ENCODE peak calls at places on chromosomes 13 and 19, in six cellular contexts. J is HCT116, P is GM23338, C is HL-60, U is GM12878, G is SK-N-SH. I is an unnamed sample.

GRCh38 chr19:15283141-15283885 is 49.0 kb downstream of the BRD4 start:
- DNase-seq in P (no peak), U (no peak), G (no peak), C (no peak), J (no peak), I (no peak)

GRCh38 chr13:51646041-51646670 is 61.9 kb downstream of the WDFY2 start:
- DNase-seq in P (peak), C (no peak), U (no peak), G (no peak), J (no peak), I (no peak)

GRCh38 chr19:14555918-14556661 is 15.8 kb downstream of the NDUFB7 start:
- DNase-seq in G (no peak), J (no peak), P (no peak), U (no peak), C (no peak), I (no peak)

GRCh38 chr13:80945328-80945727 is 604.4 kb upstream of the SPRY2 start:
- DNase-seq in J (no peak), C (no peak), P (peak), U (no peak), G (peak), I (no peak)

GRCh38 chr13:49220856-49221614 is 897 bp downstream of the MLNR start:
- DNase-seq in G (peak), P (peak), C (no peak), U (no peak), J (no peak), I (no peak)

GRCh38 chr13:75432811-75433244 is 49.1 kb downstream of the TBC1D4 start:
- DNase-seq in G (no peak), C (no peak), P (no peak), J (no peak), U (no peak), I (no peak)

GRCh38 chr19:15091918-15092753 is 10.1 kb downstream of the OR1I1 start:
- DNase-seq in U (no peak), G (peak), J (peak), P (peak), C (peak), I (no peak)

GRCh38 chr13:43146400-43146799 is 123.0 kb downstream of the DNAJC15 start:
- DNase-seq in U (no peak), C (no peak), G (no peak), P (no peak), J (no peak), I (no peak)

GRCh38 chr19:12985049-12985776 is 10.1 kb upstream of the NFIX start:
- DNase-seq in U (no peak), J (peak), G (no peak), P (no peak), C (no peak), I (no peak)

GRCh38 chr13:45826741-45827140 is 24.8 kb downstream of the SIAH3 start:
- DNase-seq in J (no peak), U (peak), G (no peak), C (peak), P (no peak), I (no peak)

GRCh38 chr19:44607049-44607448 is 6.3 kb upstream of the IGSF23 start:
- DNase-seq in U (no peak), G (no peak), C (no peak), J (no peak), P (no peak), I (no peak)

GRCh38 chr19:4174895-4175668 is 7.3 kb downstream of the SIRT6 start:
- DNase-seq in G (no peak), U (no peak), C (no peak), P (no peak), J (no peak), I (no peak)

GRCh38 chr19:34269968-34270621 is 15.7 kb downstream of the GARRE1 start:
- DNase-seq in G (no peak), J (no peak), U (peak), P (peak), C (peak), I (no peak)

GRCh38 chr13:52925775-52926285 is 77.4 kb upstream of the PCDH8 start:
- DNase-seq in J (no peak), G (no peak), U (no peak), P (no peak), C (no peak), I (no peak)

GRCh38 chr19:55563261-55563690 is 17.4 kb downstream of the ZNF579 start:
- DNase-seq in G (peak), P (no peak), U (no peak), C (no peak), J (no peak), I (no peak)

GRCh38 chr19:32258167-32258566 is 87.2 kb upstream of the ZNF507 start:
- DNase-seq in C (no peak), J (no peak), P (no peak), U (no peak), G (no peak), I (no peak)

GRCh38 chr19:38072776-38073411 is 151.1 kb downstream of the DPF1 start:
- DNase-seq in G (no peak), C (no peak), J (no peak), U (no peak), P (no peak), I (no peak)

GRCh38 chr13:50382951-50383350 is 367.7 kb downstream of the KCNRG start:
- DNase-seq in P (no peak), G (no peak), C (no peak), J (no peak), U (no peak), I (no peak)

GRCh38 chr19:18280247-18281081 is 958 bp downstream of the JUND start:
- DNase-seq in U (no peak), G (peak), P (peak), J (no peak), C (peak), I (no peak)

GRCh38 chr13:103883152-103883551 is 816.9 kb upstream of the SLC10A2 start:
- DNase-seq in G (peak), C (peak), P (peak), J (peak), U (no peak), I (peak)

GRCh38 chr13:98599502-98600328 is 22.8 kb upstream of the STK24 start:
- DNase-seq in P (peak), U (no peak), G (no peak), C (no peak), J (no peak), I (no peak)

GRCh38 chr19:39736088-39736487 is 1.7 kb downstream of the CLC start:
- DNase-seq in P (no peak), J (no peak), U (no peak), C (no peak), G (no peak), I (no peak)

GRCh38 chr13:46211116-46211515 is 612 bp upstream of the LRRC63 start:
- DNase-seq in P (peak), C (peak), G (peak), U (no peak), J (no peak), I (no peak)

GRCh38 chr13:51453308-51453958 is 597 bp upstream of the INTS6 start:
- DNase-seq in J (no peak), C (peak), G (peak), P (peak), U (peak), I (no peak)

GRCh38 chr19:10712754-10713153 is 5.1 kb upstream of the DNM2 start:
- DNase-seq in G (no peak), P (no peak), C (no peak), J (no peak), U (no peak), I (no peak)

GRCh38 chr19:4173479-4174211 is 8.7 kb downstream of the SIRT6 start:
- DNase-seq in P (no peak), G (peak), J (no peak), U (no peak), C (no peak), I (no peak)

GRCh38 chr19:36652958-36653357 is 13.7 kb downstream of the ZNF461 start:
- DNase-seq in U (no peak), C (no peak), P (no peak), G (no peak), J (no peak), I (no peak)

GRCh38 chr19:38663957-38664502 is 16.6 kb downstream of the ACTN4 start:
- DNase-seq in G (no peak), C (peak), P (no peak), U (no peak), J (no peak), I (no peak)

GRCh38 chr13:57123660-57124059 is 17.1 kb upstream of the PRR20A start:
- DNase-seq in G (no peak), J (no peak), C (no peak), U (no peak), P (no peak), I (no peak)

GRCh38 chr13:50030315-50030714 is 15.1 kb downstream of the KCNRG start:
- DNase-seq in J (no peak), U (no peak), C (no peak), G (no peak), P (peak), I (no peak)

GRCh38 chr13:31733066-31733465 is 6.3 kb upstream of the RXFP2 start:
- DNase-seq in G (peak), P (no peak), J (no peak), C (no peak), U (no peak), I (no peak)

GRCh38 chr13:43300817-43301216 is 277.4 kb downstream of the DNAJC15 start:
- DNase-seq in G (no peak), C (no peak), J (no peak), U (no peak), P (no peak), I (no peak)

GRCh38 chr13:68173111-68173510 is 943.0 kb upstream of the PCDH9 start:
- DNase-seq in U (no peak), G (no peak), J (no peak), C (no peak), P (no peak), I (no peak)

GRCh38 chr19:33878912-33879810 is 82.5 kb downstream of the KCTD15 start:
- DNase-seq in U (no peak), P (no peak), J (no peak), C (no peak), G (no peak), I (no peak)

GRCh38 chr13:90594694-90595093 is 752.8 kb upstream of the MIR17HG start:
- DNase-seq in P (no peak), C (no peak), J (no peak), G (no peak), U (no peak), I (no peak)

GRCh38 chr19:46849610-46850009 is 1.0 kb downstream of the AP2S1 start:
- DNase-seq in U (no peak), C (no peak), J (no peak), P (peak), G (no peak), I (no peak)

GRCh38 chr19:33171222-33171795 is 22.8 kb upstream of the LRP3 start:
- DNase-seq in C (no peak), G (no peak), J (no peak), P (no peak), U (no peak), I (no peak)

GRCh38 chr19:14410054-14410774 is 8.9 kb downstream of the DDX39A start:
- DNase-seq in P (no peak), J (no peak), U (no peak), C (no peak), G (no peak), I (no peak)

GRCh38 chr19:53961523-53962345 is 1.0 kb upstream of the CACNG8 start:
- DNase-seq in C (no peak), U (no peak), J (no peak), P (peak), G (peak), I (no peak)

GRCh38 chr13:44373601-44374347 is at the start of gene SERP2:
- DNase-seq in U (no peak), G (peak), J (no peak), C (no peak), P (peak), I (no peak)

GRCh38 chr13:94366677-94367076 is 112.8 kb downstream of the DCT start:
- DNase-seq in C (no peak), J (no peak), G (no peak), P (no peak), U (no peak), I (no peak)

GRCh38 chr13:94362411-94362909 is 117.0 kb downstream of the DCT start:
- DNase-seq in C (peak), U (peak), G (peak), P (peak), J (peak), I (peak)
- TF ChIP-seq REST in C (no peak), U (no peak), G (no peak), P (no peak), J (no peak), I (no peak)

DNA sequence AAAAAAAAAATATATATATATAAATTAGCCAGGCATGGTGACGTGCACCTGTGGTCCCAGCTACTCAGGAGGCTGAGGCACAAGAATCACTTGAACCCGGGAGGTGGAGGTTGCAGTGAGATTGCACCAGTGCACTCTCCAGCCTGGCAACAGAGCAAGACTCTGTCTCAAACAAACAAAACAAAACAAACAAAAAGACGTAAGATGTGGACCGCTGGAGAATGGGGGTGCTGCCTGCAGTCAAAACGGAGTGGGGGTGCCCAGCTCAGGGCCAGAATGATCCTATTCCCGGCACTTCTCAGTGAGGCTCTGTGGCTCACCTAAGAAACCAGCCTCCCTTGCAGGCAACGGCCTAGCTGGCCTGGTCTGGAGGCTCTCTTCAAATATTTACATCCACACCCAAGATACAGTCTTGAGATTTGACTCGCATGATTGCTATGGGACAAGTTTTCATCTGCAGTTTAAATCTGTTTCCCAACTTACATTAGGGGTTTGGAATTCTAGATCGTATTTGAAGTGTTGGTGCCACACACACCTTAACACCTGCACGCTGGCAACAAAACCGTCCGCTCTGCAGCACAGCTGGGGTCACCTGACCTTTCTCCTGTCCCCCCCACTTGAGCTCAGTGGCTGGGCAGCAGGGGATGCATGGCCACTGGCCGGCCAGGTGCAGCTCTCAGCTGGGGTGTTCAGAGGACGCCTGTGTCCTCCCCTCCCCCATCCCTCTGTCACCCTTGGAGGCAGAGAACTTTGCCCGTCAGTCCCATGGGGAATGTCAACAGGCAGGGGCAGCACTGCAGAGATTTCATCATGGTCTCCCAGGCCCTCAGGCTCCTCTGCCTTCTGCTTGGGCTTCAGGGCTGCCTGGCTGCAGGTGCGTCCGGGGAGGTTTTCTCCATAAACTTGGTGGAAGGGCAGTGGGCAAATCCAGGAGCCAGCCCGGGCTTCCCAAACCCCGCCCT is at the start of gene F7:
- DNase-seq in U (no peak), C (no peak), J (no peak), G (no peak), P (no peak), I (no peak)
- TF ChIP-seq REST in U (no peak), C (no peak), J (no peak), G (no peak), P (no peak), I (no peak)

GRCh38 chr13:30192320-30193093 is 114.8 kb downstream of the KATNAL1 start:
- DNase-seq in C (no peak), J (no peak), U (peak), P (no peak), G (peak), I (no peak)

GRCh38 chr13:30194906-30195305 is 112.4 kb downstream of the KATNAL1 start:
- DNase-seq in J (no peak), C (no peak), P (peak), G (no peak), U (no peak), I (no peak)

GRCh38 chr13:30193279-30194234 is 113.8 kb downstream of the KATNAL1 start:
- DNase-seq in U (peak), P (no peak), G (no peak), C (no peak), J (no peak), I (no peak)

GRCh38 chr13:30191491-30192100 is 115.8 kb downstream of the KATNAL1 start:
- DNase-seq in P (no peak), C (no peak), G (no peak), U (no peak), J (no peak), I (no peak)

GRCh38 chr13:30196025-30196424 is 111.3 kb downstream of the KATNAL1 start:
- DNase-seq in J (peak), C (no peak), U (no peak), P (peak), G (peak), I (no peak)
- TF ChIP-seq REST in J (no peak), C (no peak), U (no peak), P (no peak), G (no peak), I (no peak)

GRCh38 chr19:29321116-29321515 is 108.2 kb upstream of the UQCRFS1 start:
- DNase-seq in P (no peak), J (no peak), U (no peak), G (no peak), C (no peak), I (no peak)

GRCh38 chr19:29323046-29323971 is 110.4 kb upstream of the UQCRFS1 start:
- DNase-seq in P (no peak), C (no peak), J (no peak), G (no peak), U (no peak), I (no peak)

GRCh38 chr19:29318581-29318980 is 105.6 kb upstream of the UQCRFS1 start:
- DNase-seq in G (no peak), P (no peak), U (no peak), C (no peak), J (no peak), I (no peak)

GRCh38 chr19:29320076-29320475 is 107.1 kb upstream of the UQCRFS1 start:
- DNase-seq in G (no peak), U (no peak), C (no peak), J (no peak), P (no peak), I (no peak)

GRCh38 chr19:29320611-29321010 is 107.7 kb upstream of the UQCRFS1 start:
- DNase-seq in C (no peak), P (no peak), U (no peak), J (no peak), G (no peak), I (no peak)
- TF ChIP-seq REST in C (no peak), P (no peak), U (no peak), J (no peak), G (no peak), I (no peak)

GRCh38 chr13:111184685-111185401 is 69.7 kb downstream of the ARHGEF7 start:
- DNase-seq in G (no peak), J (no peak), U (peak), P (no peak), C (no peak), I (no peak)
- TF ChIP-seq REST in G (no peak), J (no peak), U (no peak), P (no peak), C (no peak), I (no peak)

GRCh38 chr13:77751513-77752456 is 54.3 kb downstream of the SLAIN1 start:
- DNase-seq in J (peak), P (peak), C (peak), G (peak), U (peak), I (peak)
- TF ChIP-seq REST in J (no peak), P (no peak), C (no peak), G (no peak), U (no peak), I (no peak)

DNA sequence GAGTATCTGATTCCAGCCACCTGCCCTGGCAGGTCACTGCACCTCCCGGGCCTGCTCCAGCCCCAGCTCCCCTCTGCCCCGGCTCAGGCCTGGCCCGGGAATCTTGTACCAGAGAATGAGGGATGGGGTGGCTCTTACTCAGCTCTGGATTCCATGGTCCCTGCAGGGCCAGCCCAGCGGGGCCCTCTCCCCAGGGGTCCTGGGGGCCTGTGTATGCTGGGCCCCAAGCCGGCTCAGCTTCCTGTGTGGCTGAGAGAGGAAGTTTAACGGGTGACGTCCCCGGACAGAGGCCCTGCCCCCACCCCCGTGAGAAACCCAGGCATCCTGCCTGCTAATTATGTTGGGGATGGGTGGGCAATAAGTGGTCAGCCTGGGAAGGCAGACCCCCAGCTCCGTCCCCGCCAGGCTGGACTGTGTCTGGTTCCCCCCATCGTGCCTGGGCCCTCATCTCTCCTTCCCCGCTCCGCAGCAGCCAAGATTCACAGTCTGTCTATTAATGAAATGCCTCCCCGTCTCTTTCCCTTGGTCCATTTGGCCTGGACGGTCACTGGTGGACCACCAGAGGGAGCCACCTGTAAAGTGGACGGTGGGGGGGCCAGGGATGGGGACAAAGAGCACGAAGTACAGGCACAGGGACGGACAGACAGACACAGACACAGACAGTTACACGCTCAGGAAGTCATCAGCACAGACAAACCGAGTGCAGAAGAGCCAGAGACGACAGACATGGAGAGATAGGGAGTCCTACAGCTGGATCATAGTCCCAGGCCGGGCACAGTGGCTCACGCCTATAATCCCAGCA is at the start of gene DENND1C:
- DNase-seq in U (peak), P (peak), G (peak), C (peak), J (no peak), I (no peak)
- TF ChIP-seq REST in U (no peak), P (no peak), G (no peak), C (peak), J (no peak), I (no peak)

GRCh38 chr19:19461306-19461670 is 54.1 kb downstream of the TSSK6 start:
- DNase-seq in G (no peak), P (no peak), J (no peak), C (no peak), U (no peak), I (no peak)

GRCh38 chr19:19460761-19461265 is 54.5 kb downstream of the TSSK6 start:
- DNase-seq in J (no peak), U (no peak), P (peak), C (no peak), G (peak), I (no peak)

GRCh38 chr19:19463348-19464117 is 51.8 kb downstream of the TSSK6 start:
- DNase-seq in J (no peak), G (no peak), U (no peak), C (no peak), P (no peak), I (no peak)

GRCh38 chr19:19460258-19460731 is 54.8 kb downstream of the GATAD2A start:
- DNase-seq in J (no peak), P (no peak), U (no peak), G (no peak), C (peak), I (no peak)

GRCh38 chr19:19461671-19462622 is 53.4 kb downstream of the TSSK6 start:
- DNase-seq in C (no peak), U (no peak), G (peak), J (no peak), P (peak), I (no peak)
- TF ChIP-seq REST in C (no peak), U (no peak), G (no peak), J (no peak), P (no peak), I (no peak)

I was measured in Panc1.